ENCODE peak calls at places on chromosomes 5 and 9, in ten cellular contexts. R, T, O, B, S, V, J, H, C and Z are unnamed samples.

GRCh38 chr5:32182463-32183081 is 8.5 kb upstream of the GOLPH3 start:
- DNase-seq in R (no peak), T (no peak), O (no peak), B (no peak), S (no peak), V (no peak), J (no peak), H (no peak), C (no peak), Z (no peak)

GRCh38 chr5:130476325-130476724 is 572.1 kb downstream of the CHSY3 start:
- DNase-seq in R (no peak), T (no peak), O (no peak), B (no peak), S (no peak), V (no peak), J (peak; percentile 65), H (no peak), C (no peak), Z (no peak)

GRCh38 chr9:137023583-137023991 is 4.5 kb downstream of the ABCA2 start:
- DNase-seq in R (no peak), T (no peak), O (no peak), B (no peak), S (no peak), V (no peak), J (no peak), H (no peak), C (no peak), Z (no peak)

GRCh38 chr5:78492216-78492615 is 131.8 kb downstream of the SCAMP1 start:
- DNase-seq in R (no peak), T (no peak), O (peak; percentile 19), B (no peak), S (no peak), V (no peak), J (no peak), H (no peak), C (no peak), Z (no peak)

GRCh38 chr5:73945505-73945904 is 319.5 kb downstream of the ARHGEF28 start:
- DNase-seq in R (no peak), T (peak; percentile 70), O (peak; percentile 64), B (peak; percentile 40), S (no peak), V (no peak), J (no peak), H (no peak), C (no peak), Z (peak; percentile 40)

GRCh38 chr9:81559741-81560140 is 129.6 kb downstream of the TLE1 start:
- DNase-seq in R (peak; percentile 95), T (no peak), O (no peak), B (no peak), S (no peak), V (no peak), J (peak; percentile 88), H (peak; percentile 90), C (no peak), Z (no peak)

GRCh38 chr9:132840980-132841379 is 37.1 kb downstream of the AK8 start:
- DNase-seq in R (no peak), T (no peak), O (no peak), B (no peak), S (no peak), V (no peak), J (no peak), H (no peak), C (no peak), Z (no peak)

GRCh38 chr9:78044189-78044588 is 12.6 kb upstream of the GNAQ start:
- DNase-seq in R (no peak), T (no peak), O (no peak), B (no peak), S (no peak), V (no peak), J (no peak), H (no peak), C (no peak), Z (no peak)

GRCh38 chr9:127517620-127518019 is 66.3 kb downstream of the LRSAM1 start:
- DNase-seq in R (no peak), T (no peak), O (no peak), B (no peak), S (no peak), V (no peak), J (no peak), H (no peak), C (no peak), Z (no peak)

GRCh38 chr9:127516835-127517607 is 65.7 kb downstream of the LRSAM1 start:
- DNase-seq in R (no peak), T (no peak), O (no peak), B (no peak), S (no peak), V (no peak), J (no peak), H (no peak), C (no peak), Z (no peak)

GRCh38 chr9:127519301-127520166 is 68.2 kb downstream of the LRSAM1 start:
- DNase-seq in R (peak; percentile 98), T (no peak), O (no peak), B (no peak), S (no peak), V (peak; percentile 50), J (peak; percentile 92), H (peak; percentile 91), C (no peak), Z (no peak)

GRCh38 chr9:127520941-127521918 is 69.9 kb downstream of the LRSAM1 start:
- DNase-seq in R (peak; percentile 69), T (peak; percentile 68), O (no peak), B (no peak), S (no peak), V (no peak), J (no peak), H (no peak), C (no peak), Z (no peak)

DNA sequence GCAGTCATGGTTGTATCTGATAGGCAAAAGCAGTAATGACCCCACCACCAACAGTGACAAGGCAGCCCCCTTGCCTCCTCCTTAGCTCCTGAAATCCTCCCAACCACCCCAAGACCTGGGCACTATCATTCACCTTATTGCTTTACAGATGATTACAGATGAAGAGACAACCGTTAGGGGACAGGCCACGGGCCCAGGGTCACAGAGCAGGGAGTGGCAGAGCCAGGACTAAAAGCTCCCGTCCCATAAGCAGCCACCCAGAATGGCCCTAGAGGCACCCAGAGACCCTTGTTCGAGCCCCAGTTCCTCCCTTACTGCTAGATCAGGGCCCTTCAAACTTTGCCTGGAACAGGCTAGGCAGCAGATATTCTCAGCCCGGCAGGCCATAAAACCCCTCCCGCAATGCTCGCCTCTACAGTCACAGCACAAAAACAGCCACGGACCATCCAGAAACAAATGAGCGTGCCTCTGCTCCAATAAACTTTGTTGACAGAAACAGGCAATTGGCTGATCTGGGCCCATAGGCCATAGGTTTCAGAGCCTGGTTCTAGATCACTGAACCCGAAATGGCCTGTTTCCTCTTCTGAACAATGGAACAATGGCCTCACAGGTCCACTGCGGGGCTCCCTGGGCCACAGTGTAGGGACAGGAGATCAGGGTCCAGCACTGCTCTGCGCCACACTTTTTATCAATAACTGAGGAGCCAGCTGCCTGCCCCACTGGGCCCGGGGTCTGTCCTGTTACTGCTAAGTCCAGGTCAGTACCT is 67.0 kb downstream of the LRSAM1 start:
- DNase-seq in R (no peak), T (no peak), O (no peak), B (no peak), S (no peak), V (no peak), J (no peak), H (no peak), C (no peak), Z (no peak)
- H3K27me3 ChIP-seq in R (no peaks in the 10 kb centered on the region), T (no peaks in the 10 kb centered on the region), O (no peaks in the 10 kb centered on the region), B (no peaks in the 10 kb centered on the region), S (no peaks in the 10 kb centered on the region), V (no peaks in the 10 kb centered on the region), J (no peaks in the 10 kb centered on the region), H (no peaks in the 10 kb centered on the region), C (no peaks in the 10 kb centered on the region), Z (no peaks in the 10 kb centered on the region)

DNA sequence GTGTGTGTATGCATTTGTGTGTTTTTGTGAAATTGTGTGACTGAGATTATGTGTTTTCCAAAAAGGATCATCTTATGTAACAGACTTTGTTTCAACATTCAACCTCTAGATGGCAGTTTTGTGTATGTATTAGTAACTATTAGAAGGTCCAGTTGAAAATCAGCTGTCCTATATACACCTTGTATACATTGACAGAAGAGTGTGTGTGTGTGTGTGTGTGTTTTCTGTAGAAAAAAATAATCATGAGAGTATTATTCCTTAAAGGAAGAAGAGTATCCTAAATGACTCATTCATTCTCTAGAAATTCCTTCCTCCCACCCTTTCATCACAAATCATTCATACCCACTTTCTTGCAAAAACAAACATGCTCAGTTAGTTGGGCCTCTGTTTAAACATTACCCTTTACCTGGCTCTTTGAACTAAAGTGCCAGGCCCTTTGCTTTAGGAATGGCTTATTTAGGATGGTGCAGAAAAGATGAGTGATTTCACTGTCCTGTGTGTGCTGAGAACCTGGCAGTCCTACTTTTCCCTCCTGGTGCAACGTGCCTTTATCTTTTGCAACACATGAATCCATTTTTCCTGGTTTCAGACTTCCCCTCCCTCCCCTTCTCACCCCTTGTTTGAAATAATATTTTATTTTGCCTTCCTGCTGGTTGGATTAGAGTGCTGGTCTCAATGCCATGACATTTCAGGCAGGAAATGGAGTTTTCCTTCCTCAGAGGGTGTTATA is 152.2 kb downstream of the ARHGAP26 start:
- DNase-seq in R (no peak), T (peak; percentile 38), O (no peak), B (no peak), S (no peak), V (no peak), J (peak; percentile 67), H (no peak), C (no peak), Z (peak; percentile 61)
- H3K27me3 ChIP-seq in R (no peaks in the 10 kb centered on the region), T (no peaks in the 10 kb centered on the region), O (no peaks in the 10 kb centered on the region), B (no peaks in the 10 kb centered on the region), S (no peaks in the 10 kb centered on the region), V (no peaks in the 10 kb centered on the region), J (no peaks in the 10 kb centered on the region), H (no peaks in the 10 kb centered on the region), C (no peaks in the 10 kb centered on the region), Z (no peaks in the 10 kb centered on the region)

DNA sequence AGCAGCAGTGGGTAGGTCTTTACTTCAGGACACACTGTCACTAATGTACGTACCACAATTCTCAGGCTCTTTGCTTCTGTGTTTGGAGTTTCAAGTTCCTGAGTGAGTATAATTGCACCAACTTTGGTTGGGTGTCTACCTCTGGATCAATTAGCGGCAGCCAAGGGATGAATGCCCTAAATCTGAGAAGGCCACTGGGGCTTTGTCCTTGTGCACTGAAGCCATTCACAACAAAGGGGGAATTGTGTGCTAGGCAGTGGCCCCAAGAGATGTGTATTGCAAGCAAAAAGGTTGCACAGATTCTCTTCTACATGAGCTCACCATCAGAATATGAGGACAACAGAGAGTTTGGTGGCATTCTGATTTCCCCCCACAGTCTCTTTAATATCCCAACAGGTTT is 3.9 kb upstream of the PHF24 start:
- DNase-seq in R (no peak), T (no peak), O (no peak), B (no peak), S (no peak), V (no peak), J (no peak), H (no peak), C (no peak), Z (no peak)
- H3K27me3 ChIP-seq in R (peaks cover 42% of the 10 kb centered on the region), T (peaks cover 39% of the 10 kb centered on the region), O (peaks cover 74% of the 10 kb centered on the region), B (peaks cover 3% of the 10 kb centered on the region), S (peaks cover 9% of the 10 kb centered on the region), V (no peaks in the 10 kb centered on the region), J (peaks cover 12% of the 10 kb centered on the region), H (peaks cover 34% of the 10 kb centered on the region), C (peaks cover 17% of the 10 kb centered on the region), Z (peaks cover 38% of the 10 kb centered on the region)

GRCh38 chr9:130981002-130981760 is 27.8 kb upstream of the LAMC3 start:
- DNase-seq in R (no peak), T (no peak), O (no peak), B (no peak), S (no peak), V (no peak), J (no peak), H (no peak), C (no peak), Z (no peak)

GRCh38 chr9:130983283-130983670 is 25.7 kb upstream of the LAMC3 start:
- DNase-seq in R (no peak), T (no peak), O (no peak), B (no peak), S (no peak), V (no peak), J (no peak), H (no peak), C (no peak), Z (no peak)

GRCh38 chr9:130981761-130982147 is 27.2 kb upstream of the LAMC3 start:
- DNase-seq in R (no peak), T (no peak), O (no peak), B (no peak), S (no peak), V (no peak), J (no peak), H (no peak), C (no peak), Z (no peak)

GRCh38 chr9:130984476-130984875 is 24.5 kb upstream of the LAMC3 start:
- DNase-seq in R (no peak), T (no peak), O (no peak), B (no peak), S (no peak), V (no peak), J (no peak), H (no peak), C (no peak), Z (no peak)

DNA sequence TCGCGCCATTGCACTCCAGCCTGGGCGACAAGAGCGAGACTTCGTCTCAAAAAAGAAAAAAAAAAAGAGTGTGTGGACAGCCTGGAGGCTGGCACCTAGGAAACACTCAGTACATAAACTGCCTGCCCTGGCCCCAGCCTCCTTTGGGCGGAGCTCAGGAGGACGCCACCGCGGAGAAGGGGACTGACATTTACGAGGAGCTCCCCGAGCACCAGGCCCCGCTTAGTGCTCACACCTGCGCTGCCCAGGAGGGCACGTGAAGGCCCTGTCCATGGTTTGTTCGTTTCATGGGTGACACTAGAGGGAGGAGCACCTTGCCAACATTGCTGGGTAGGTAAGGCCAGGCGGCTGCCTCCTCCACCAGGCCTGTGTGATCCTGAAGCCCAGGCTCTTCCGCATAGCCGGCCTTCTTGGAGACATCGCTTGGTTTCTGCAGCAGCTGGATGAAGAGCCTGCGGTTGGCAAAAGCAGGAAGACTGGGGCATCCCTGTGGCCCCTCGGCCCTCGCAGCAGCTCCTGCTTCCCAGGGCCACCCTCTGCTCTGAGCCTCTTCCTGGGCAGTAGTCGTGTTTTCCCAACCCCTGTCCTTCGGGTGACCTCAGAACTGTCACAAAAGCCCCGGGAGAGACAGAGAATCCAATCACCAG is 26.2 kb upstream of the LAMC3 start:
- DNase-seq in R (no peak), T (no peak), O (no peak), B (no peak), S (no peak), V (no peak), J (no peak), H (no peak), C (no peak), Z (no peak)
- H3K27me3 ChIP-seq in R (peaks cover 83% of the 10 kb centered on the region), T (no peaks in the 10 kb centered on the region), O (no peaks in the 10 kb centered on the region), B (no peaks in the 10 kb centered on the region), S (no peaks in the 10 kb centered on the region), V (no peaks in the 10 kb centered on the region), J (peaks cover 36% of the 10 kb centered on the region), H (peaks cover 23% of the 10 kb centered on the region), C (peaks cover 11% of the 10 kb centered on the region), Z (no peaks in the 10 kb centered on the region)